ENCODE peak calls at places on chromosomes 12 and 14, in eight cellular contexts. I is GM04504; L is body of pancreas; X is left cardiac atrium; K is stimulated activated CD8-positive, alpha-beta memory T cell treated with anti-CD3 and anti-CD28 coated beads, Interleukin-4, amount 100 ng/mL, for 1 hour; T is activated naive CD8-positive, alpha-beta T cell treated with anti-CD3 and anti-CD28 coated beads for 36 hours; D is M059J; J is cardiac fibroblast. A is an unnamed sample.

GRCh38 chr14:75301666-75302325 is 23.2 kb downstream of the FOS start:
- DNase-seq in I (no peak), L (no peak), X (no peak), K (no peak), T (no peak), D (no peak), J (peak; percentile 72), A (peak; percentile 46)

GRCh38 chr12:82740129-82741000 is 53.7 kb downstream of the TMTC2 start:
- DNase-seq in I (peak; percentile 57), L (no peak), X (no peak), K (no peak), T (no peak), D (peak; percentile 3), J (peak; percentile 54), A (no peak)

GRCh38 chr14:82385043-82385442 is 851.4 kb upstream of the SEL1L start:
- DNase-seq in I (no peak), L (no peak), X (no peak), K (no peak), T (no peak), D (no peak), J (no peak), A (no peak)

GRCh38 chr12:121637231-121637914 is 11.0 kb downstream of the ORAI1 start:
- DNase-seq in I (no peak), L (no peak), X (no peak), K (no peak), T (peak; percentile 76), D (no peak), J (no peak), A (peak; percentile 33)

GRCh38 chr12:117968826-117969659 is at the start of gene KSR2:
- DNase-seq in I (no peak), L (peak; percentile 89), X (no peak), K (no peak), T (peak; percentile 79), D (peak; percentile 34), J (peak; percentile 16), A (no peak)

GRCh38 chr12:57340104-57340503 is 89.1 kb upstream of the STAC3 start:
- DNase-seq in I (peak; percentile 17), L (peak; percentile 19), X (peak; percentile 76), K (no peak), T (no peak), D (peak; percentile 14), J (peak; percentile 69), A (peak; percentile 82)

GRCh38 chr12:54017845-54018607 is 9.2 kb downstream of the HOXC8 start:
- DNase-seq in I (peak; percentile 94), L (peak; percentile 65), X (peak; percentile 75), K (peak; percentile 55), T (peak; percentile 82), D (peak; percentile 95), J (peak; percentile 17), A (peak; percentile 38)

GRCh38 chr12:68410018-68410650 is 78.0 kb upstream of the MDM1 start:
- DNase-seq in I (no peak), L (no peak), X (no peak), K (no peak), T (no peak), D (no peak), J (no peak), A (no peak)

GRCh38 chr12:79674629-79675028 is 16.1 kb downstream of the PAWR start:
- DNase-seq in I (no peak), L (no peak), X (no peak), K (no peak), T (no peak), D (peak; percentile 80), J (peak; percentile 82), A (no peak)

GRCh38 chr14:61608245-61609142 is 86.8 kb upstream of the HIF1A start:
- DNase-seq in I (no peak), L (no peak), X (no peak), K (no peak), T (no peak), D (peak; percentile 47), J (peak; percentile 56), A (no peak)

GRCh38 chr12:5379737-5380496 is 52.0 kb upstream of the NTF3 start:
- DNase-seq in I (no peak), L (no peak), X (no peak), K (no peak), T (no peak), D (peak; percentile 88), J (no peak), A (no peak)

GRCh38 chr14:21090940-21091663 is 7.4 kb downstream of the ZNF219 start:
- DNase-seq in I (no peak), L (no peak), X (no peak), K (no peak), T (no peak), D (no peak), J (no peak), A (no peak)

GRCh38 chr12:42094277-42094676 is 50.4 kb downstream of the GXYLT1 start:
- DNase-seq in I (peak; percentile 10), L (no peak), X (no peak), K (no peak), T (peak; percentile 17), D (peak; percentile 72), J (peak; percentile 70), A (no peak)

GRCh38 chr12:27866382-27867101 is 86.5 kb upstream of the MANSC4 start:
- DNase-seq in I (peak; percentile 32), L (no peak), X (no peak), K (no peak), T (no peak), D (peak; percentile 62), J (peak; percentile 88), A (no peak)

GRCh38 chr14:67623114-67623513 is 3.4 kb downstream of the ARG2 start:
- DNase-seq in I (no peak), L (no peak), X (no peak), K (no peak), T (no peak), D (peak; percentile 78), J (peak; percentile 81), A (no peak)

GRCh38 chr12:45644521-45644920 is 85.0 kb upstream of the ARID2 start:
- DNase-seq in I (no peak), L (no peak), X (no peak), K (no peak), T (no peak), D (peak; percentile 22), J (peak; percentile 75), A (no peak)

GRCh38 chr14:93219103-93219726 is 12.2 kb downstream of the UBR7 start:
- DNase-seq in I (no peak), L (peak; percentile 65), X (no peak), K (peak; percentile 13), T (no peak), D (peak; percentile 51), J (peak; percentile 75), A (no peak)

GRCh38 chr12:130497991-130498390 is 160.3 kb downstream of the PIWIL1 start:
- DNase-seq in I (no peak), L (no peak), X (no peak), K (no peak), T (no peak), D (no peak), J (no peak), A (no peak)

GRCh38 chr14:94945615-94946014 is 175.7 kb upstream of the GSC start:
- DNase-seq in I (no peak), L (no peak), X (no peak), K (no peak), T (no peak), D (no peak), J (no peak), A (no peak)

GRCh38 chr12:76871082-76871481 is 7.7 kb downstream of the CSRP2 start:
- DNase-seq in I (no peak), L (no peak), X (no peak), K (no peak), T (no peak), D (no peak), J (no peak), A (no peak)

GRCh38 chr12:109115758-109116610 is at the start of gene ACACB:
- DNase-seq in I (no peak), L (peak; percentile 89), X (peak; percentile 67), K (no peak), T (no peak), D (no peak), J (no peak), A (peak; percentile 70)

GRCh38 chr14:63893701-63894458 is 41.1 kb downstream of the SYNE2 start:
- DNase-seq in I (peak; percentile 56), L (peak; percentile 37), X (peak; percentile 75), K (no peak), T (no peak), D (peak; percentile 35), J (peak; percentile 91), A (no peak)

GRCh38 chr12:115378296-115378695 is 694.3 kb upstream of the TBX3 start:
- DNase-seq in I (no peak), L (no peak), X (no peak), K (no peak), T (no peak), D (peak; percentile 14), J (no peak), A (no peak)